ENCODE peak calls at places on chromosomes 5 and 9, in nine cellular contexts. M is T1000, U is GF-D8, Y is fibroblast of the aortic adventitia, Q is NCI-H774, D is pancreas, B is AG04450, H is NCI-H2171 treated with DMSO at 0.1 percent for 48 hours, P is nucleus accumbens. N is an unnamed sample.

GRCh38 chr5:172035039-172035438 is 28.6 kb upstream of the FBXW11 start:
- DNase-seq in M (no peak), U (no peak), Y (no peak), Q (no peak), D (no peak), B (no peak), H (no peak), P (no peak), N (no peak)

GRCh38 chr5:148660346-148660660 is 6.0 kb upstream of the HTR4 start:
- DNase-seq in M (no peak), U (no peak), Y (no peak), Q (no peak), D (no peak), B (no peak), H (no peak), P (no peak), N (no peak)

GRCh38 chr9:115328677-115329076 is 210.7 kb upstream of the TNC start:
- DNase-seq in M (no peak), U (no peak), Y (peak), Q (no peak), D (no peak), B (no peak), H (no peak), P (no peak), N (no peak)

GRCh38 chr5:74326571-74327338 is 313.8 kb downstream of the ENC1 start:
- DNase-seq in M (peak), U (no peak), Y (peak), Q (no peak), D (no peak), B (peak), H (peak), P (no peak), N (peak)

GRCh38 chr5:110514030-110514429 is 212.4 kb downstream of the TMEM232 start:
- DNase-seq in M (no peak), U (no peak), Y (no peak), Q (no peak), D (no peak), B (no peak), H (no peak), P (no peak), N (no peak)

GRCh38 chr9:98808411-98808815 is 943 bp downstream of the GALNT12 start:
- DNase-seq in M (no peak), U (no peak), Y (no peak), Q (peak), D (peak), B (no peak), H (no peak), P (no peak), N (no peak)

GRCh38 chr5:115297043-115297442 is 589 bp upstream of the CCDC112 start:
- DNase-seq in M (no peak), U (no peak), Y (peak), Q (no peak), D (no peak), B (no peak), H (no peak), P (no peak), N (no peak)

GRCh38 chr5:176803943-176804498 is 6.3 kb upstream of the UNC5A start:
- DNase-seq in M (no peak), U (no peak), Y (peak), Q (no peak), D (no peak), B (no peak), H (no peak), P (no peak), N (no peak)

GRCh38 chr9:135591491-135592330 is 30.2 kb downstream of the PAEP start:
- DNase-seq in M (no peak), U (no peak), Y (no peak), Q (no peak), D (no peak), B (no peak), H (no peak), P (no peak), N (no peak)

GRCh38 chr9:76901801-76902200 is 4.1 kb downstream of the PRUNE2 start:
- DNase-seq in M (no peak), U (no peak), Y (no peak), Q (no peak), D (no peak), B (no peak), H (no peak), P (no peak), N (no peak)

GRCh38 chr5:67795781-67796477 is 419.6 kb upstream of the PIK3R1 start:
- DNase-seq in M (no peak), U (no peak), Y (peak), Q (no peak), D (no peak), B (no peak), H (no peak), P (no peak), N (no peak)

GRCh38 chr9:126953089-126953809 is 38.7 kb downstream of the RALGPS1 start:
- DNase-seq in M (no peak), U (no peak), Y (peak), Q (no peak), D (no peak), B (peak), H (no peak), P (no peak), N (no peak)

GRCh38 chr9:5629312-5630037 is 568 bp downstream of the RIC1 start:
- DNase-seq in M (no peak), U (no peak), Y (peak), Q (peak), D (peak), B (no peak), H (peak), P (no peak), N (no peak)

GRCh38 chr9:82495884-82496777 is 507.6 kb downstream of the SPATA31D1 start:
- DNase-seq in M (no peak), U (no peak), Y (peak), Q (no peak), D (no peak), B (no peak), H (no peak), P (no peak), N (no peak)

GRCh38 chr5:144304683-144305082 is 134.0 kb downstream of the KCTD16 start:
- DNase-seq in M (no peak), U (no peak), Y (no peak), Q (no peak), D (no peak), B (no peak), H (no peak), P (no peak), N (no peak)

GRCh38 chr5:177494356-177495195 is 2.8 kb downstream of the PDLIM7 start:
- DNase-seq in M (peak), U (peak), Y (peak), Q (no peak), D (no peak), B (peak), H (no peak), P (no peak), N (no peak)